ENCODE peak calls at places on chromosomes 5 and 9, in eight cellular contexts. D is Kasumi-1; H is right lobe of liver; I is stimulated activated CD8-positive, alpha-beta memory T cell treated with anti-CD3 and anti-CD28 coated beads, Interleukin-2, amount 100 ng/mL, for 48 hours; A is fibroblast of pulmonary artery; Q is T1000; B is HEK293T; V is ELR. F is an unnamed sample.

GRCh38 chr5:105263522-105263921 is 1700.9 kb upstream of the NUDT12 start:
- DNase-seq in A (no peak), B (no peak), H (no peak), V (no peak), Q (no peak), I (no peak), D (no peak), F (no peak)

GRCh38 chr5:110823571-110823970 is 84.8 kb downstream of the SLC25A46 start:
- DNase-seq in V (no peak), A (no peak), D (no peak), H (no peak), I (no peak), B (no peak), Q (no peak), F (no peak)

GRCh38 chr9:133972041-133972970 is 19.8 kb downstream of the VAV2 start:
- DNase-seq in I (no peak), B (no peak), A (no peak), V (no peak), H (no peak), Q (no peak), D (no peak), F (no peak)

GRCh38 chr5:14685757-14686156 is 21.2 kb downstream of the OTULIN start:
- DNase-seq in H (no peak), I (no peak), V (peak), Q (no peak), A (peak), D (peak), B (peak), F (peak)

GRCh38 chr5:180792287-180792964 is 10.2 kb downstream of the MGAT1 start:
- DNase-seq in I (no peak), Q (no peak), D (no peak), V (no peak), H (peak), A (no peak), B (no peak), F (no peak)

GRCh38 chr9:99109522-99109921 is 4.6 kb downstream of the TGFBR1 start:
- DNase-seq in I (no peak), H (no peak), A (peak), D (peak), B (no peak), Q (no peak), V (peak), F (no peak)

GRCh38 chr9:37327553-37327952 is 94.9 kb upstream of the GRHPR start:
- DNase-seq in H (no peak), D (no peak), B (no peak), Q (no peak), A (no peak), V (no peak), I (no peak), F (no peak)

GRCh38 chr5:67061511-67061910 is 135.1 kb downstream of the CD180 start:
- DNase-seq in I (no peak), D (no peak), B (no peak), Q (no peak), H (no peak), V (no peak), A (no peak), F (no peak)

GRCh38 chr9:98533132-98533531 is 175.6 kb downstream of the GABBR2 start:
- DNase-seq in I (no peak), Q (no peak), D (no peak), A (no peak), H (no peak), V (peak), B (no peak), F (no peak)

GRCh38 chr5:14838396-14839319 is 32.9 kb downstream of the ANKH start:
- DNase-seq in Q (no peak), H (no peak), I (no peak), V (no peak), D (no peak), B (no peak), A (no peak), F (no peak)

GRCh38 chr5:123610665-123611406 is 98.9 kb downstream of the CSNK1G3 start:
- DNase-seq in D (peak), V (peak), I (no peak), B (peak), H (no peak), Q (no peak), A (peak), F (no peak)

GRCh38 chr5:176901260-176902101 is 2.3 kb upstream of the HK3 start:
- DNase-seq in A (no peak), I (no peak), H (peak), V (peak), B (no peak), Q (no peak), D (peak), F (no peak)

GRCh38 chr5:66247176-66247960 is 103.3 kb downstream of the SREK1 start:
- DNase-seq in V (peak), Q (peak), A (peak), D (no peak), H (no peak), B (no peak), I (no peak), F (no peak)

GRCh38 chr5:115542651-115543364 is 1.8 kb downstream of the FEM1C start:
- DNase-seq in Q (no peak), B (no peak), H (no peak), D (no peak), V (no peak), I (no peak), A (no peak), F (no peak)

GRCh38 chr9:135128035-135128670 is 40.7 kb downstream of the OLFM1 start:
- DNase-seq in I (no peak), Q (no peak), A (no peak), B (no peak), H (no peak), D (no peak), V (no peak), F (no peak)

GRCh38 chr5:148991606-148992005 is 71.3 kb downstream of the SH3TC2 start:
- DNase-seq in D (no peak), V (peak), A (no peak), B (no peak), Q (no peak), I (no peak), H (no peak), F (no peak)

GRCh38 chr5:98827862-98828261 is 54.4 kb downstream of the RGMB start:
- DNase-seq in H (no peak), V (no peak), B (no peak), A (no peak), I (no peak), Q (no peak), D (no peak), F (no peak)

GRCh38 chr9:90778746-90779145 is 22.9 kb upstream of the SYK start:
- DNase-seq in I (no peak), A (no peak), V (no peak), B (no peak), Q (no peak), H (no peak), D (no peak), F (no peak)

GRCh38 chr5:174810796-174811195 is 86.4 kb downstream of the MSX2 start:
- DNase-seq in B (no peak), A (no peak), I (no peak), D (no peak), H (no peak), V (no peak), Q (no peak), F (no peak)

GRCh38 chr9:134631881-134632280 is 9.7 kb upstream of the COL5A1 start:
- DNase-seq in Q (no peak), D (no peak), I (no peak), A (no peak), H (peak), B (no peak), V (no peak), F (no peak)

GRCh38 chr5:159657766-159658165 is 258.5 kb upstream of the ADRA1B start:
- DNase-seq in B (no peak), D (no peak), I (no peak), V (no peak), H (no peak), A (no peak), Q (no peak), F (no peak)

GRCh38 chr9:15541862-15542261 is 11.0 kb upstream of the CCDC171 start:
- DNase-seq in D (no peak), A (no peak), B (no peak), V (no peak), I (no peak), Q (no peak), H (no peak), F (no peak)

GRCh38 chr5:139141841-139142240 is 56.3 kb downstream of the SIL1 start:
- DNase-seq in V (peak), D (no peak), B (no peak), A (peak), I (no peak), Q (no peak), H (peak), F (no peak)

GRCh38 chr5:31664566-31664965 is 25.6 kb downstream of the PDZD2 start:
- DNase-seq in B (no peak), A (peak), I (no peak), H (no peak), V (peak), Q (no peak), D (no peak), F (no peak)